ENCODE peak calls at places on chromosomes 3 and 15, in five cellular contexts. One of them, this sample, is unnamed.

GRCh38 chr3:190495796-190496195 is 18.1 kb upstream of the IL1RAP start:
- DNase-seq in NCI-H1694: no peak
- DNase-seq in AG10803: no peak
- DNase-seq in AG09319: no peak
- DNase-seq in iris pigment epithelial cell: no peak
- DNase-seq in this sample: no peak

GRCh38 chr15:73239564-73240208 is 129.1 kb downstream of the HCN4 start:
- DNase-seq in iris pigment epithelial cell: no peak
- DNase-seq in AG09319: no peak
- DNase-seq in AG10803: no peak
- DNase-seq in NCI-H1694: no peak
- DNase-seq in this sample: peak

GRCh38 chr3:18489939-18490338 is 64.8 kb upstream of the SATB1 start:
- DNase-seq in NCI-H1694: no peak
- DNase-seq in iris pigment epithelial cell: no peak
- DNase-seq in AG10803: no peak
- DNase-seq in AG09319: no peak
- DNase-seq in this sample: no peak

GRCh38 chr15:66815322-66815721 is 113.3 kb downstream of the SMAD6 start:
- DNase-seq in NCI-H1694: no peak
- DNase-seq in AG09319: peak
- DNase-seq in AG10803: peak
- DNase-seq in iris pigment epithelial cell: peak
- DNase-seq in this sample: peak

GRCh38 chr3:22372292-22372949 is 621.4 kb upstream of the ZNF385D start:
- DNase-seq in AG09319: no peak
- DNase-seq in AG10803: no peak
- DNase-seq in NCI-H1694: no peak
- DNase-seq in iris pigment epithelial cell: no peak
- DNase-seq in this sample: peak

GRCh38 chr3:73052857-73053256 is 8.6 kb upstream of the EBLN2 start:
- DNase-seq in AG09319: no peak
- DNase-seq in NCI-H1694: no peak
- DNase-seq in AG10803: no peak
- DNase-seq in iris pigment epithelial cell: no peak
- DNase-seq in this sample: no peak

GRCh38 chr3:52522651-52523251 is 10.9 kb downstream of the NT5DC2 start:
- DNase-seq in AG09319: no peak
- DNase-seq in AG10803: no peak
- DNase-seq in NCI-H1694: no peak
- DNase-seq in iris pigment epithelial cell: no peak
- DNase-seq in this sample: no peak

GRCh38 chr15:29071907-29072273 is 186.1 kb downstream of the APBA2 start:
- DNase-seq in AG09319: no peak
- DNase-seq in iris pigment epithelial cell: no peak
- DNase-seq in AG10803: no peak
- DNase-seq in NCI-H1694: no peak
- DNase-seq in this sample: no peak

GRCh38 chr15:75694241-75695182 is 18.1 kb downstream of the CSPG4 start:
- DNase-seq in iris pigment epithelial cell: peak
- DNase-seq in NCI-H1694: peak
- DNase-seq in AG10803: peak
- DNase-seq in AG09319: peak
- DNase-seq in this sample: peak

GRCh38 chr15:42672444-42672843 is 64.5 kb downstream of the CDAN1 start:
- DNase-seq in iris pigment epithelial cell: no peak
- DNase-seq in NCI-H1694: no peak
- DNase-seq in AG10803: no peak
- DNase-seq in AG09319: no peak
- DNase-seq in this sample: no peak

GRCh38 chr15:38992541-38993334 is 428.1 kb upstream of the RASGRP1 start:
- DNase-seq in AG09319: no peak
- DNase-seq in NCI-H1694: no peak
- DNase-seq in AG10803: no peak
- DNase-seq in iris pigment epithelial cell: peak
- DNase-seq in this sample: no peak

GRCh38 chr3:15976524-15976923 is 178.7 kb upstream of the ANKRD28 start:
- DNase-seq in AG09319: no peak
- DNase-seq in NCI-H1694: no peak
- DNase-seq in AG10803: no peak
- DNase-seq in iris pigment epithelial cell: no peak
- DNase-seq in this sample: no peak

GRCh38 chr3:116669576-116669975 is 40.0 kb upstream of the TUSC7 start:
- DNase-seq in AG10803: no peak
- DNase-seq in iris pigment epithelial cell: no peak
- DNase-seq in NCI-H1694: no peak
- DNase-seq in AG09319: no peak
- DNase-seq in this sample: no peak

GRCh38 chr3:81823882-81824395 is 62.5 kb upstream of the GBE1 start:
- DNase-seq in iris pigment epithelial cell: no peak
- DNase-seq in NCI-H1694: peak
- DNase-seq in AG10803: peak
- DNase-seq in AG09319: no peak
- DNase-seq in this sample: peak

GRCh38 chr15:98853593-98854420 is 153.8 kb downstream of the PGPEP1L start:
- DNase-seq in NCI-H1694: no peak
- DNase-seq in AG09319: no peak
- DNase-seq in iris pigment epithelial cell: no peak
- DNase-seq in AG10803: peak
- DNase-seq in this sample: peak

GRCh38 chr3:25787689-25788088 is 2.2 kb upstream of the OXSM start:
- DNase-seq in NCI-H1694: no peak
- DNase-seq in AG10803: no peak
- DNase-seq in iris pigment epithelial cell: no peak
- DNase-seq in AG09319: no peak
- DNase-seq in this sample: no peak

GRCh38 chr3:195764961-195765706 is 44.4 kb downstream of the MUC20 start:
- DNase-seq in NCI-H1694: no peak
- DNase-seq in AG09319: no peak
- DNase-seq in iris pigment epithelial cell: no peak
- DNase-seq in AG10803: no peak
- DNase-seq in this sample: no peak

GRCh38 chr15:58003810-58004209 is 61.7 kb downstream of the ALDH1A2 start:
- DNase-seq in NCI-H1694: no peak
- DNase-seq in AG09319: no peak
- DNase-seq in AG10803: no peak
- DNase-seq in iris pigment epithelial cell: no peak
- DNase-seq in this sample: no peak

GRCh38 chr15:74901612-74902063 is 5.0 kb downstream of the FAM219B start:
- DNase-seq in iris pigment epithelial cell: peak
- DNase-seq in NCI-H1694: peak
- DNase-seq in AG10803: peak
- DNase-seq in AG09319: no peak
- DNase-seq in this sample: peak

GRCh38 chr15:60928987-60929386 is 300.1 kb downstream of the RORA start:
- DNase-seq in AG10803: no peak
- DNase-seq in NCI-H1694: no peak
- DNase-seq in iris pigment epithelial cell: no peak
- DNase-seq in AG09319: no peak
- DNase-seq in this sample: no peak

GRCh38 chr15:100113351-100114075 is 228.3 kb downstream of the ADAMTS17 start:
- DNase-seq in AG09319: no peak
- DNase-seq in iris pigment epithelial cell: peak
- DNase-seq in NCI-H1694: no peak
- DNase-seq in AG10803: no peak
- DNase-seq in this sample: peak

GRCh38 chr3:194386610-194387009 is 12.5 kb downstream of the GP5 start:
- DNase-seq in iris pigment epithelial cell: no peak
- DNase-seq in NCI-H1694: no peak
- DNase-seq in AG10803: no peak
- DNase-seq in AG09319: no peak
- DNase-seq in this sample: no peak

GRCh38 chr3:192229866-192230265 is 497.5 kb downstream of the FGF12 start:
- DNase-seq in AG09319: no peak
- DNase-seq in iris pigment epithelial cell: peak
- DNase-seq in AG10803: no peak
- DNase-seq in NCI-H1694: no peak
- DNase-seq in this sample: peak

GRCh38 chr3:112579697-112580096 is 17.9 kb downstream of the SLC35A5 start:
- DNase-seq in iris pigment epithelial cell: peak
- DNase-seq in AG10803: peak
- DNase-seq in AG09319: no peak
- DNase-seq in NCI-H1694: no peak
- DNase-seq in this sample: peak

GRCh38 chr3:58281069-58281468 is 25.0 kb upstream of the RPP14 start:
- DNase-seq in NCI-H1694: no peak
- DNase-seq in AG09319: no peak
- DNase-seq in AG10803: no peak
- DNase-seq in iris pigment epithelial cell: no peak
- DNase-seq in this sample: no peak

GRCh38 chr15:59723686-59724336 is 34.7 kb upstream of the BNIP2 start:
- DNase-seq in AG10803: no peak
- DNase-seq in NCI-H1694: no peak
- DNase-seq in AG09319: no peak
- DNase-seq in iris pigment epithelial cell: no peak
- DNase-seq in this sample: no peak

GRCh38 chr3:73827658-73828313 is 203.0 kb upstream of the PDZRN3 start:
- DNase-seq in AG09319: no peak
- DNase-seq in iris pigment epithelial cell: no peak
- DNase-seq in NCI-H1694: no peak
- DNase-seq in AG10803: no peak
- DNase-seq in this sample: no peak

GRCh38 chr3:140273542-140274195 is 338.7 kb downstream of the CLSTN2 start:
- DNase-seq in iris pigment epithelial cell: no peak
- DNase-seq in AG09319: no peak
- DNase-seq in AG10803: no peak
- DNase-seq in NCI-H1694: no peak
- DNase-seq in this sample: no peak

GRCh38 chr3:132196113-132196512 is 121.1 kb upstream of the ACP3 start:
- DNase-seq in iris pigment epithelial cell: no peak
- DNase-seq in NCI-H1694: no peak
- DNase-seq in AG10803: peak
- DNase-seq in AG09319: peak
- DNase-seq in this sample: peak

This sample was measured in astrocyte of the hippocampus.